ENCODE peak calls at places on chromosomes 12 and 14, in four cellular contexts. K is PC-3, S is IMR-90, B is H9. M is an unnamed sample.

GRCh38 chr12:23359975-23360638 is 589.4 kb downstream of the SOX5 start:
- DNase-seq in K (no peak), B (no peak), S (no peak), M (no peak)

GRCh38 chr14:75699331-75699730 is 38.3 kb downstream of the TTLL5 start:
- DNase-seq in K (no peak), B (no peak), S (no peak), M (no peak)

GRCh38 chr14:74014299-74014698 is 4.8 kb downstream of the ENTPD5 start:
- DNase-seq in K (no peak), B (no peak), S (no peak), M (no peak)

GRCh38 chr14:102050026-102050405 is 36.8 kb downstream of the HSP90AA1 start:
- DNase-seq in S (no peak), B (no peak), K (no peak), M (no peak)

GRCh38 chr12:66144796-66145754 is 14.5 kb upstream of the LLPH start:
- DNase-seq in B (no peak), K (peak), S (peak), M (peak)

GRCh38 chr12:32270818-32271710 is 128.3 kb upstream of the FGD4 start:
- DNase-seq in K (peak), B (no peak), S (peak), M (peak)

GRCh38 chr12:90909069-90909676 is 45.8 kb downstream of the CCER1 start:
- DNase-seq in B (peak), K (peak), S (peak), M (peak)

GRCh38 chr12:78870539-78870938 is 6.0 kb downstream of the SYT1 start:
- DNase-seq in K (no peak), B (peak), S (no peak), M (no peak)

GRCh38 chr12:56751712-56752598 is at the start of gene PRIM1:
- DNase-seq in B (peak), S (peak), K (peak), M (peak)

GRCh38 chr14:77012193-77012592 is 16.3 kb downstream of the IRF2BPL start:
- DNase-seq in S (no peak), K (no peak), B (no peak), M (no peak)

GRCh38 chr12:14999421-15000047 is 26.7 kb downstream of the PDE6H start:
- DNase-seq in K (peak), S (no peak), B (no peak), M (no peak)

GRCh38 chr12:29739279-29739991 is 44.3 kb downstream of the TMTC1 start:
- DNase-seq in B (no peak), K (no peak), S (peak), M (no peak)

GRCh38 chr12:62834971-62835547 is 99.9 kb downstream of the PPM1H start:
- DNase-seq in B (no peak), K (peak), S (peak), M (no peak)

GRCh38 chr12:31947971-31948370 is 11.2 kb upstream of the RESF1 start:
- DNase-seq in K (no peak), S (no peak), B (no peak), M (no peak)

GRCh38 chr14:74848768-74849167 is 27.2 kb downstream of the PROX2 start:
- DNase-seq in B (no peak), K (no peak), S (no peak), M (no peak)

GRCh38 chr12:78556651-78557050 is 307.9 kb upstream of the SYT1 start:
- DNase-seq in B (no peak), S (no peak), K (no peak), M (no peak)

GRCh38 chr12:6934110-6934509 is 6.4 kb downstream of the ATN1 start:
- DNase-seq in S (peak), B (no peak), K (no peak), M (no peak)

GRCh38 chr14:54512393-54512792 is 2.7 kb downstream of the CGRRF1 start:
- DNase-seq in B (no peak), S (no peak), K (no peak), M (no peak)

GRCh38 chr12:27229367-27229766 is 14.7 kb upstream of the STK38L start:
- DNase-seq in B (no peak), S (no peak), K (no peak), M (no peak)

GRCh38 chr12:63826002-63826585 is 18.4 kb upstream of the SRGAP1 start:
- DNase-seq in S (peak), B (no peak), K (peak), M (peak)

GRCh38 chr12:24997970-24998582 is 49.2 kb upstream of the BCAT1 start:
- DNase-seq in B (no peak), S (peak), K (no peak), M (peak)

GRCh38 chr14:31292962-31293616 is 85.5 kb upstream of the HECTD1 start:
- DNase-seq in S (no peak), B (no peak), K (no peak), M (no peak)

GRCh38 chr12:68480526-68480925 is 130.2 kb upstream of the RAP1B start:
- DNase-seq in K (no peak), B (no peak), S (no peak), M (no peak)

GRCh38 chr12:51246254-51246853 is 7.7 kb downstream of the DAZAP2 start:
- DNase-seq in B (no peak), K (no peak), S (peak), M (peak)

GRCh38 chr12:130088509-130088908 is 73.8 kb upstream of the FZD10 start:
- DNase-seq in B (no peak), K (no peak), S (no peak), M (no peak)

GRCh38 chr14:58638231-58639205 is 756 bp downstream of the DACT1 start:
- DNase-seq in K (peak), S (peak), B (peak), M (no peak)

GRCh38 chr14:40269436-40269835 is 837.2 kb upstream of the FBXO33 start:
- DNase-seq in K (no peak), S (no peak), B (no peak), M (no peak)

GRCh38 chr12:104870797-104871196 is 87.3 kb downstream of the SLC41A2 start:
- DNase-seq in K (no peak), S (no peak), B (no peak), M (no peak)

GRCh38 chr12:105227879-105228278 is 8.1 kb downstream of the APPL2 start:
- DNase-seq in S (peak), B (no peak), K (no peak), M (no peak)

GRCh38 chr12:130336723-130337475 is 788 bp upstream of the PIWIL1 start:
- DNase-seq in B (no peak), K (no peak), S (no peak), M (no peak)

GRCh38 chr14:55440385-55440784 is at the start of gene TBPL2:
- DNase-seq in S (no peak), B (peak), K (no peak), M (no peak)

GRCh38 chr14:69484444-69485113 is at the start of gene PLEKHD1:
- DNase-seq in B (peak), S (no peak), K (peak), M (no peak)

GRCh38 chr12:126727218-126727601 is 1539.8 kb upstream of the TMEM132C start:
- DNase-seq in K (no peak), B (no peak), S (no peak), M (no peak)

GRCh38 chr12:126727656-126728055 is 1539.3 kb upstream of the TMEM132C start:
- DNase-seq in K (no peak), B (peak), S (no peak), M (no peak)

DNA sequence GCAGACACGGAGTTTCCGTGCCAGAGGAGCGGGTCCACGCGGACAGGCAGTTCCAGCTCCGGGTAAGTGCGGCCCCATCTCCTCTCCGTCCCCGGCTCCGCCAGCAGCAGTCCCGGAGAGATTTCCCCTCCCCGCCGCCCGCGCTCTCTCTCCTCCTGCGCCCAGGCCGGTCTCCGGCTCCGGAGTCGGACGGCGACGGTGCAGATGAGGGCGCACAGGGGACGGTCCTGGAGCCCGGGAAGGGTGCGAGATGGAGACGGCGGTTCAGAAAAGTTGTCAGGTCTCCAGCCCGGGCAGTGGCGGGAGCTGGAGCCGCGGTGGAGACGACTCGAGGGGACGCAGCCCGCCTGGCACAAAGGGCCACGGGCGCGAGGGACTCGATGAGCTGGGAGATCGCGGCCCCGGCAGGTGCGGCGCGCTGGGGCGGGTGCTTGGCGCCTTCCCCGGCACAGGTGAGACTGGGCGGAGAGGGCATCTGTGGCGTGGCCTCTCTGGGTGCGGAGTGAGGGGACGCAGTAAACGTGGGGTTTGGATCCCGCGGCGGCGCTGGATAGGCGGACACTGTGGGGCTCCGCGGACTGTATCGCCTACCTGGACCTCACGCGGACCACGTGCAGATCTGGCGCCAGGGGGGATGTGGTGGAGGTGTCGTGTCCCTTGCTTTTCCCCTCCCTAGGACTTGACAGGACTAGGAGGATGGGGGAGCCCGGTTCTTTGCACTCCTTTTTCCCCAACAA is 1540.3 kb upstream of the TMEM132C start:
- DNase-seq in K (no peak), S (no peak), B (peak), M (no peak)
- H2AFZ ChIP-seq in K (no peak), S (no peak), B (no peak), M (no peak)

DNA sequence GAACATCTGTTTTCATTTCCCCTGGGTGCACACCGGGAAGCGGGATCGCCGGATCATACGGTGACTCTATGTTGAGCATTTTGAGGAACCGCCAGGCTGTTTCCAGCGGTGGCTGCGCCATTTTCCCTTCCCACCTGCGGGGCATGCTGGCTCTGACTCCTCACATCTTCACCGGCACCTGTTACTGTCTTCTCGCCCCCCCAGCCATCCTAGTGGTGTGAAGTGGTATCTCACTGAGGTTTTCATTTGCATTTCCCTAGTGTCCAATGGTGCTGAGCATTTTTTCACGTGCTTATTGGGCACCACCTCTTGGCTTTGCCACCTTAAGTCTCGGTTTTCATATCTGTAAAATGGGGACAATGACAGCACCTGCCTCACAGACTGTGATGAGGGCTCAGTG is 44.1 kb upstream of the EML1 start:
- DNase-seq in S (no peak), K (no peak), B (no peak), M (no peak)
- TF ChIP-seq CTCF in S (peak), K (no peak), B (peak), M (peak)

GRCh38 chr14:95319312-95320075 is at the start of gene CLMN:
- DNase-seq in K (peak), S (peak), B (peak), M (peak)

GRCh38 chr14:95318870-95319311 is 817 bp downstream of the CLMN start:
- DNase-seq in S (no peak), K (no peak), B (peak), M (no peak)

GRCh38 chr14:95317817-95318343 is 1.8 kb downstream of the CLMN start:
- DNase-seq in B (no peak), S (no peak), K (no peak), M (no peak)

GRCh38 chr14:95316826-95317225 is 2.9 kb downstream of the CLMN start:
- DNase-seq in S (no peak), K (no peak), B (no peak), M (no peak)

GRCh38 chr14:95318399-95318834 is 1.3 kb downstream of the CLMN start:
- DNase-seq in S (no peak), K (no peak), B (no peak), M (peak)
- H2AFZ ChIP-seq in S (no peak), K (no peak), B (no peak), M (no peak)

DNA sequence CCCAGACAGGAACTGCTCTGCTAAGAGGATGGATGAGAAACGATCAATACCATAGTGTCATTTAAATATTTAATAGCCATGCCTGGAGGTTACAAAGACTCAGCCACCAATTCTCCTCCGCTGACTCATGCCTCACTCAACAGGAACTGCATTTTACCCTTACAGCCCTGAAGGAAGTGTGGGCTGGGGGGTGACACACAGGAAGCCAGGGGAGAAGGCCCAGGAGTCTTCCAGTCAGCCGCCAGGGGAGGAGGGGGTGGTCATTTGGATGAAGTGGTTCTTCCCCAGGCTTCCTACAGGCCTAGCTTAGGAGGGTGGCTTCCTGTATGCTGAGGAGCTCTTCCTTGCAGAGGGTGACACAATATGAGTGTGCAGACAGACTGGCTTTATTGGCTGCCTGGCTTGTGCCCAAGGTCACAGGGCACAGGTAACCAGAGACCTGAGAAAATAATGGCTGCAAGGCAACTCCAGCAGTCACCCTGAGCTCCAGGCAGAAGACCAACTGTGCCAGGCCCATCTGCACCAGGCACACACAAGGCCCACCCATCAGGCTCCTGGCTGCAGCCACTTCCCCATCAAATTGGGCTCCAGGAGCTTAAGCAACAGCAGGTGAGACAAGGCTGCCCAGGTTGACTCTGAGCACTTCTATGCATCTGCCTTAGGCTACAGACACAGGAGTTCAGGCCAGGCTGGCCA is 30.6 kb upstream of the RPLP0 start:
- DNase-seq in K (peak), B (peak), S (peak), M (peak)
- TF ChIP-seq CTCF in K (peak), B (peak), S (peak), M (no peak)

GRCh38 chr12:52441320-52441911 is 7.2 kb upstream of the KRT75 start:
- DNase-seq in S (peak), K (peak), B (no peak), M (no peak)
- H2AFZ ChIP-seq in S (no peak), K (peak), B (no peak), M (no peak)

GRCh38 chr12:94074970-94075695 is 73.2 kb upstream of the PLXNC1 start:
- DNase-seq in B (peak), K (peak), S (peak), M (peak)

GRCh38 chr12:94077209-94077608 is 71.2 kb upstream of the PLXNC1 start:
- DNase-seq in B (no peak), S (no peak), K (no peak), M (no peak)

GRCh38 chr12:94071258-94071657 is 77.1 kb upstream of the PLXNC1 start:
- DNase-seq in K (peak), S (no peak), B (no peak), M (no peak)

GRCh38 chr12:94073441-94074051 is 74.8 kb upstream of the PLXNC1 start:
- DNase-seq in B (no peak), S (peak), K (no peak), M (no peak)

DNA sequence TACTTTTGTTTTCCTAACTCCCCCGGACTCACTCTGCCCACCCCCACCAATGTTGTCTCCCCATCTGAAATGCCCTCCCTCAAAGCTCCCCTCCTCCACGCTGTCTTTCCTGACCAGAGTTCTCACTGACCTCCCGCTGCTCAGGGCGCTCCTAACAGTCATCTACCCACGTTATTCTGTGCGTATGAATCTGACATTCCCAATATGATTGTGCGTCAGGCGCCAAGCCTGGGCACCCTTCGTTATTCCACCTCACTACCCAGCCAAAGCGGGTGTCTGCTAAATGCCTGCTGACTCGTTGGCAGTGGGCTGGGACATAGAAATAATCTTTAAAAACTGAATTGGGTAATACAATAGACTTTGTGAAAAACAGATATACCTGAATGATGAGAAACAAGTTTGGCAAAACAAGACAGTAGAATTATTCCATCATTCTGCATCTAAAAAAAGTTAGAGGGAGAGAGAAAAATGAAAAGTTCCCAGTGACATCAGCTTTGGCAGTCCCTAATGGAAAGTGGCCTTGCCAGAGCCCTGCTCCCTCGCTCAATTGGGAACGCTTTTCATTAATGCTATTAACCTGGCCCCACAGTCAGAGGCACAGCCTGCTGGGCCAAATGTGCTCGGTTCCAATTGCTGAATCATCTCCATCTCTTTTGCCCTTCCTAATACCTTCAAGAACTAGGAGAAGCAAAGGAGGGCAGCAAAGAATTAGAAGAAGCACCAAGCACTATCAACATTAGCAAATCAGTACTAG is 74.0 kb upstream of the PLXNC1 start:
- DNase-seq in S (no peak), K (no peak), B (no peak), M (no peak)
- TF ChIP-seq CTCF in S (no peak), K (no peak), B (no peak), M (no peak)

DNA sequence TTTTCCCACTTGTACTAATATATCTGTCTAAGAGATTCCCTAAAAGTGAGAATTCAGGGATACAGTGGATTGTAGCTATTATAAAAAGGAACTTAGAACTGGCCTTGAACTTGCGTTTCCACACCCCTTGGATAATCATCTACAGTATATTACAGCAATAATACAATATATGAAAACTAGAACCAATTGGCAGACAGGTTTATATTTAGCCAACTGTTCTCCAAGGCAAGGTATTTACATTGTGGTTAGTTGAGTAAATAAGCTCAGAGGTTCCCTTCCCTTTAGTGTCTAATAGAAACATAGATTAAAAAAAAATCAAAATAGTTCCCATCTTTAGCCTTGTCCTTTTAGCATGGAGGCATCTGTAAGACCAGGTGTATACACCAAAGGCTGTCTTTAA is 42.1 kb downstream of the LIMA1 start:
- DNase-seq in S (peak), B (no peak), K (peak), M (no peak)
- H2AFZ ChIP-seq in S (no peak), B (no peak), K (no peak), M (no peak)

M was measured in OCI-LY7.